ENCODE peak calls at places on chromosomes 2 and 18, in four cellular contexts. One of them, this sample, is unnamed.

GRCh38 chr2:237474511-237474911 is 12.5 kb upstream of the MLPH start:
- DNase-seq in GM20000: no peak
- DNase-seq in Right ventricle myocardium superior: peak
- DNase-seq in activated CD4-positive, alpha-beta T cell treated with anti-CD3 and anti-CD28 coated beads, Interleukin-2, amount 50 U/mL, for 48 hours: no peak
- DNase-seq in this sample: no peak

GRCh38 chr2:207258191-207258991 is 92.6 kb upstream of the KLF7 start:
- DNase-seq in activated CD4-positive, alpha-beta T cell treated with anti-CD3 and anti-CD28 coated beads, Interleukin-2, amount 50 U/mL, for 48 hours: no peak
- DNase-seq in Right ventricle myocardium superior: peak
- DNase-seq in GM20000: no peak
- DNase-seq in this sample: peak

GRCh38 chr18:76922107-76922506 is 99.8 kb downstream of the ZNF236 start:
- DNase-seq in Right ventricle myocardium superior: peak
- DNase-seq in activated CD4-positive, alpha-beta T cell treated with anti-CD3 and anti-CD28 coated beads, Interleukin-2, amount 50 U/mL, for 48 hours: peak
- DNase-seq in GM20000: peak
- DNase-seq in this sample: peak

GRCh38 chr2:57760448-57760847 is 286.2 kb upstream of the VRK2 start:
- DNase-seq in GM20000: peak
- DNase-seq in Right ventricle myocardium superior: no peak
- DNase-seq in activated CD4-positive, alpha-beta T cell treated with anti-CD3 and anti-CD28 coated beads, Interleukin-2, amount 50 U/mL, for 48 hours: no peak
- DNase-seq in this sample: no peak

GRCh38 chr2:118986733-118987132 is 44.7 kb downstream of the MARCO start:
- DNase-seq in activated CD4-positive, alpha-beta T cell treated with anti-CD3 and anti-CD28 coated beads, Interleukin-2, amount 50 U/mL, for 48 hours: no peak
- DNase-seq in GM20000: no peak
- DNase-seq in Right ventricle myocardium superior: no peak
- DNase-seq in this sample: no peak

GRCh38 chr18:21230436-21230835 is 11.6 kb upstream of the GREB1L start:
- DNase-seq in Right ventricle myocardium superior: no peak
- DNase-seq in activated CD4-positive, alpha-beta T cell treated with anti-CD3 and anti-CD28 coated beads, Interleukin-2, amount 50 U/mL, for 48 hours: no peak
- DNase-seq in GM20000: no peak
- DNase-seq in this sample: no peak

GRCh38 chr2:148909114-148909513 is 34.1 kb downstream of the KIF5C start:
- DNase-seq in Right ventricle myocardium superior: no peak
- DNase-seq in activated CD4-positive, alpha-beta T cell treated with anti-CD3 and anti-CD28 coated beads, Interleukin-2, amount 50 U/mL, for 48 hours: no peak
- DNase-seq in GM20000: no peak
- DNase-seq in this sample: no peak

GRCh38 chr2:112187805-112188596 is 49.8 kb downstream of the FBLN7 start:
- DNase-seq in activated CD4-positive, alpha-beta T cell treated with anti-CD3 and anti-CD28 coated beads, Interleukin-2, amount 50 U/mL, for 48 hours: peak
- DNase-seq in GM20000: peak
- DNase-seq in Right ventricle myocardium superior: no peak
- DNase-seq in this sample: no peak

GRCh38 chr2:6977095-6977777 is 60.0 kb downstream of the RNF144A start:
- DNase-seq in Right ventricle myocardium superior: peak
- DNase-seq in activated CD4-positive, alpha-beta T cell treated with anti-CD3 and anti-CD28 coated beads, Interleukin-2, amount 50 U/mL, for 48 hours: no peak
- DNase-seq in GM20000: no peak
- DNase-seq in this sample: no peak

GRCh38 chr2:69617744-69618143 is 25.8 kb downstream of the AAK1 start:
- DNase-seq in Right ventricle myocardium superior: no peak
- DNase-seq in GM20000: no peak
- DNase-seq in activated CD4-positive, alpha-beta T cell treated with anti-CD3 and anti-CD28 coated beads, Interleukin-2, amount 50 U/mL, for 48 hours: no peak
- DNase-seq in this sample: no peak

GRCh38 chr2:231342111-231342711 is 53.3 kb upstream of the B3GNT7 start:
- DNase-seq in GM20000: no peak
- DNase-seq in activated CD4-positive, alpha-beta T cell treated with anti-CD3 and anti-CD28 coated beads, Interleukin-2, amount 50 U/mL, for 48 hours: no peak
- DNase-seq in Right ventricle myocardium superior: no peak
- DNase-seq in this sample: no peak

GRCh38 chr2:135093685-135094340 is 41.7 kb downstream of the RAB3GAP1 start:
- DNase-seq in GM20000: no peak
- DNase-seq in activated CD4-positive, alpha-beta T cell treated with anti-CD3 and anti-CD28 coated beads, Interleukin-2, amount 50 U/mL, for 48 hours: no peak
- DNase-seq in Right ventricle myocardium superior: no peak
- DNase-seq in this sample: no peak

GRCh38 chr18:51946946-51947345 is 393.1 kb upstream of the DCC start:
- DNase-seq in activated CD4-positive, alpha-beta T cell treated with anti-CD3 and anti-CD28 coated beads, Interleukin-2, amount 50 U/mL, for 48 hours: no peak
- DNase-seq in GM20000: no peak
- DNase-seq in Right ventricle myocardium superior: no peak
- DNase-seq in this sample: no peak

GRCh38 chr2:214193943-214194342 is 216.9 kb upstream of the VWC2L start:
- DNase-seq in Right ventricle myocardium superior: no peak
- DNase-seq in GM20000: no peak
- DNase-seq in activated CD4-positive, alpha-beta T cell treated with anti-CD3 and anti-CD28 coated beads, Interleukin-2, amount 50 U/mL, for 48 hours: no peak
- DNase-seq in this sample: no peak

GRCh38 chr2:45119038-45119437 is 109.8 kb upstream of the SIX2 start:
- DNase-seq in GM20000: no peak
- DNase-seq in Right ventricle myocardium superior: no peak
- DNase-seq in activated CD4-positive, alpha-beta T cell treated with anti-CD3 and anti-CD28 coated beads, Interleukin-2, amount 50 U/mL, for 48 hours: no peak
- DNase-seq in this sample: no peak